ENCODE peak calls at places on chromosome 3, in seven cellular contexts. One of them, this sample, is unnamed.

GRCh38 chr3:1439395-1439794 is 346.6 kb downstream of the CNTN6 start:
- DNase-seq in amygdala: no peak
- DNase-seq in Calu3: peak
- DNase-seq in amniotic stem cell: no peak
- DNase-seq in MV-4-11: peak
- DNase-seq in HFF-Myc: no peak
- DNase-seq in left cardiac atrium: no peak
- DNase-seq in this sample: no peak

GRCh38 chr3:124131158-124132115 is 139.5 kb upstream of the ROPN1 start:
- DNase-seq in Calu3: peak
- DNase-seq in amniotic stem cell: no peak
- DNase-seq in HFF-Myc: no peak
- DNase-seq in left cardiac atrium: no peak
- DNase-seq in amygdala: no peak
- DNase-seq in MV-4-11: peak
- DNase-seq in this sample: no peak

GRCh38 chr3:157089455-157090221 is 70.3 kb downstream of the CCNL1 start:
- DNase-seq in amygdala: no peak
- DNase-seq in HFF-Myc: no peak
- DNase-seq in amniotic stem cell: no peak
- DNase-seq in MV-4-11: no peak
- DNase-seq in Calu3: peak
- DNase-seq in left cardiac atrium: peak
- DNase-seq in this sample: no peak

GRCh38 chr3:70249509-70250160 is 62.8 kb downstream of the MDFIC2 start:
- DNase-seq in HFF-Myc: no peak
- DNase-seq in amniotic stem cell: no peak
- DNase-seq in Calu3: no peak
- DNase-seq in amygdala: no peak
- DNase-seq in left cardiac atrium: no peak
- DNase-seq in MV-4-11: no peak
- DNase-seq in this sample: peak

GRCh38 chr3:58531956-58532355 is 5.0 kb downstream of the ACOX2 start:
- DNase-seq in amniotic stem cell: no peak
- DNase-seq in Calu3: no peak
- DNase-seq in left cardiac atrium: no peak
- DNase-seq in HFF-Myc: no peak
- DNase-seq in MV-4-11: no peak
- DNase-seq in amygdala: no peak
- DNase-seq in this sample: no peak

GRCh38 chr3:66415867-66416428 is 84.9 kb downstream of the LRIG1 start:
- DNase-seq in HFF-Myc: no peak
- DNase-seq in Calu3: no peak
- DNase-seq in amniotic stem cell: no peak
- DNase-seq in left cardiac atrium: peak
- DNase-seq in MV-4-11: no peak
- DNase-seq in amygdala: no peak
- DNase-seq in this sample: no peak

GRCh38 chr3:37935290-37935668 is 55.3 kb upstream of the VILL start:
- DNase-seq in amygdala: no peak
- DNase-seq in MV-4-11: no peak
- DNase-seq in HFF-Myc: no peak
- DNase-seq in amniotic stem cell: no peak
- DNase-seq in Calu3: peak
- DNase-seq in left cardiac atrium: no peak
- DNase-seq in this sample: no peak

GRCh38 chr3:59056706-59057105 is 6.9 kb upstream of the CFAP20DC start:
- DNase-seq in left cardiac atrium: no peak
- DNase-seq in HFF-Myc: no peak
- DNase-seq in MV-4-11: no peak
- DNase-seq in Calu3: no peak
- DNase-seq in amygdala: no peak
- DNase-seq in amniotic stem cell: no peak
- DNase-seq in this sample: no peak

GRCh38 chr3:100288288-100288894 is 27.6 kb downstream of the TBC1D23 start:
- DNase-seq in HFF-Myc: no peak
- DNase-seq in Calu3: no peak
- DNase-seq in MV-4-11: no peak
- DNase-seq in left cardiac atrium: no peak
- DNase-seq in amniotic stem cell: no peak
- DNase-seq in amygdala: no peak
- DNase-seq in this sample: no peak

This sample was measured in smooth muscle cell of the brain vasculature.